ENCODE peak calls at places on chromosomes 16 and 17, in five cellular contexts. One of them, this sample, is unnamed.

GRCh38 chr17:66829883-66830282 is 5.0 kb upstream of the CACNG5 start:
- DNase-seq in H1: no peak
- DNase-seq in CD4-positive, alpha-beta T cell: no peak
- DNase-seq in OCI-LY7: no peak
- DNase-seq in SK-N-DZ: peak; percentile 62
- DNase-seq in this sample: no peak

GRCh38 chr16:13733561-13733960 is 186.4 kb upstream of the ERCC4 start:
- DNase-seq in OCI-LY7: no peak
- DNase-seq in CD4-positive, alpha-beta T cell: no peak
- DNase-seq in H1: no peak
- DNase-seq in SK-N-DZ: no peak
- DNase-seq in this sample: no peak

GRCh38 chr16:67504190-67505021 is 21.1 kb upstream of the AGRP start:
- DNase-seq in H1: no peak
- DNase-seq in OCI-LY7: peak; percentile 68
- DNase-seq in SK-N-DZ: no peak
- DNase-seq in CD4-positive, alpha-beta T cell: no peak
- DNase-seq in this sample: no peak

GRCh38 chr16:69555437-69555836 is 10.3 kb upstream of the NFAT5 start:
- DNase-seq in SK-N-DZ: no peak
- DNase-seq in CD4-positive, alpha-beta T cell: no peak
- DNase-seq in H1: no peak
- DNase-seq in OCI-LY7: no peak
- DNase-seq in this sample: no peak

GRCh38 chr17:1087381-1088241 is 90.7 kb downstream of the TIMM22 start:
- DNase-seq in CD4-positive, alpha-beta T cell: no peak
- DNase-seq in SK-N-DZ: peak; percentile 55
- DNase-seq in OCI-LY7: peak; percentile 21
- DNase-seq in H1: no peak
- DNase-seq in this sample: peak; percentile 77

GRCh38 chr17:44598329-44598728 is 41.0 kb downstream of the FZD2 start:
- DNase-seq in CD4-positive, alpha-beta T cell: no peak
- DNase-seq in SK-N-DZ: no peak
- DNase-seq in H1: no peak
- DNase-seq in OCI-LY7: no peak
- DNase-seq in this sample: no peak

GRCh38 chr17:37220609-37220953 is 155.2 kb upstream of the C17orf78 start:
- DNase-seq in SK-N-DZ: peak; percentile 17
- DNase-seq in H1: no peak
- DNase-seq in OCI-LY7: peak; percentile 25
- DNase-seq in CD4-positive, alpha-beta T cell: no peak
- DNase-seq in this sample: peak; percentile 54

GRCh38 chr17:77308768-77309726 is 168.3 kb downstream of the SEC14L1 start:
- DNase-seq in H1: no peak
- DNase-seq in OCI-LY7: no peak
- DNase-seq in CD4-positive, alpha-beta T cell: no peak
- DNase-seq in SK-N-DZ: no peak
- DNase-seq in this sample: peak; percentile 37

GRCh38 chr17:6488008-6488539 is 43.8 kb downstream of the PIMREG start:
- DNase-seq in CD4-positive, alpha-beta T cell: no peak
- DNase-seq in OCI-LY7: no peak
- DNase-seq in H1: no peak
- DNase-seq in SK-N-DZ: no peak
- DNase-seq in this sample: no peak

GRCh38 chr16:58176608-58177346 is 21.1 kb downstream of the CSNK2A2 start:
- DNase-seq in H1: no peak
- DNase-seq in CD4-positive, alpha-beta T cell: no peak
- DNase-seq in OCI-LY7: no peak
- DNase-seq in SK-N-DZ: no peak
- DNase-seq in this sample: no peak